ENCODE peak calls at places on chromosomes 3 and 15, in four cellular contexts. Y is neural progenitor cell, J is IMR-90, Q is SK-N-SH. M is an unnamed sample.

GRCh38 chr3:154421067-154421466 is 8.9 kb downstream of the GPR149 start:
- DNase-seq in Y (peak), J (no peak), Q (no peak), M (peak)

GRCh38 chr15:61295239-61295638 is 66.1 kb upstream of the RORA start:
- DNase-seq in Y (peak), J (no peak), Q (no peak), M (no peak)

GRCh38 chr15:89506026-89506686 is 9.8 kb upstream of the RHCG start:
- DNase-seq in Y (no peak), J (no peak), Q (no peak), M (no peak)

GRCh38 chr15:27665002-27665401 is 434.1 kb downstream of the OCA2 start:
- DNase-seq in Y (no peak), J (no peak), Q (no peak), M (no peak)

GRCh38 chr3:133330542-133330941 is 69.3 kb upstream of the BFSP2 start:
- DNase-seq in Y (no peak), J (no peak), Q (no peak), M (no peak)

GRCh38 chr3:107810195-107811071 is 280.4 kb downstream of the CD47 start:
- DNase-seq in Y (no peak), J (peak), Q (no peak), M (peak)

GRCh38 chr3:52982839-52983238 is 63.0 kb downstream of the SFMBT1 start:
- DNase-seq in Y (no peak), J (no peak), Q (no peak), M (peak)

GRCh38 chr3:9945358-9945757 is 6.8 kb downstream of the PRRT3 start:
- DNase-seq in Y (no peak), J (no peak), Q (no peak), M (no peak)

GRCh38 chr3:144771401-144771870 is 799.8 kb downstream of the DIPK2A start:
- DNase-seq in Y (no peak), J (no peak), Q (no peak), M (no peak)

GRCh38 chr3:135412475-135412874 is 553.1 kb upstream of the PPP2R3A start:
- DNase-seq in Y (peak), J (no peak), Q (no peak), M (no peak)

GRCh38 chr15:89419370-89419984 is 76.9 kb downstream of the RHCG start:
- DNase-seq in Y (peak), J (peak), Q (no peak), M (peak)

GRCh38 chr3:42490243-42490642 is 12.2 kb upstream of the VIPR1 start:
- DNase-seq in Y (no peak), J (no peak), Q (no peak), M (peak)

GRCh38 chr15:83206387-83206970 is 1.1 kb downstream of the HDGFL3 start:
- DNase-seq in Y (no peak), J (no peak), Q (no peak), M (peak)

GRCh38 chr3:29695201-29695904 is 414.5 kb downstream of the RBMS3 start:
- DNase-seq in Y (no peak), J (peak), Q (no peak), M (peak)

GRCh38 chr3:149618151-149619123 is 39.4 kb downstream of the WWTR1 start:
- DNase-seq in Y (no peak), J (no peak), Q (no peak), M (no peak)

GRCh38 chr3:161265916-161266571 is 44.9 kb downstream of the NMD3 start:
- DNase-seq in Y (no peak), J (peak), Q (no peak), M (peak)

GRCh38 chr15:32723171-32723948 is 5.6 kb downstream of the GREM1 start:
- DNase-seq in Y (no peak), J (no peak), Q (no peak), M (no peak)

GRCh38 chr3:105274536-105274935 is 92.2 kb upstream of the ALCAM start:
- DNase-seq in Y (no peak), J (no peak), Q (no peak), M (peak)
- H3K9ac ChIP-seq in Y (no peak), J (no peak), Q (peak), M (peak)

GRCh38 chr15:99434506-99435137 is 131.2 kb upstream of the MEF2A start:
- DNase-seq in Y (no peak), J (no peak), Q (no peak), M (no peak)
- H2AFZ ChIP-seq in Y (no peak), J (no peak), Q (no peak), M (peak)

GRCh38 chr15:31266712-31267111 is 59.9 kb upstream of the KLF13 start:
- DNase-seq in Y (peak), J (no peak), Q (no peak), M (no peak)

GRCh38 chr15:31265871-31266711 is 60.5 kb upstream of the KLF13 start:
- DNase-seq in Y (peak), J (no peak), Q (peak), M (no peak)

GRCh38 chr15:31268911-31269784 is 57.5 kb upstream of the KLF13 start:
- DNase-seq in Y (peak), J (no peak), Q (no peak), M (no peak)

GRCh38 chr15:31268108-31268501 is 58.5 kb upstream of the KLF13 start:
- DNase-seq in Y (no peak), J (no peak), Q (no peak), M (no peak)

GRCh38 chr15:31267161-31268107 is 59.2 kb upstream of the KLF13 start:
- DNase-seq in Y (peak), J (no peak), Q (no peak), M (no peak)
- H3K27ac ChIP-seq in Y (no peak), J (no peak), Q (no peak), M (no peak)

DNA sequence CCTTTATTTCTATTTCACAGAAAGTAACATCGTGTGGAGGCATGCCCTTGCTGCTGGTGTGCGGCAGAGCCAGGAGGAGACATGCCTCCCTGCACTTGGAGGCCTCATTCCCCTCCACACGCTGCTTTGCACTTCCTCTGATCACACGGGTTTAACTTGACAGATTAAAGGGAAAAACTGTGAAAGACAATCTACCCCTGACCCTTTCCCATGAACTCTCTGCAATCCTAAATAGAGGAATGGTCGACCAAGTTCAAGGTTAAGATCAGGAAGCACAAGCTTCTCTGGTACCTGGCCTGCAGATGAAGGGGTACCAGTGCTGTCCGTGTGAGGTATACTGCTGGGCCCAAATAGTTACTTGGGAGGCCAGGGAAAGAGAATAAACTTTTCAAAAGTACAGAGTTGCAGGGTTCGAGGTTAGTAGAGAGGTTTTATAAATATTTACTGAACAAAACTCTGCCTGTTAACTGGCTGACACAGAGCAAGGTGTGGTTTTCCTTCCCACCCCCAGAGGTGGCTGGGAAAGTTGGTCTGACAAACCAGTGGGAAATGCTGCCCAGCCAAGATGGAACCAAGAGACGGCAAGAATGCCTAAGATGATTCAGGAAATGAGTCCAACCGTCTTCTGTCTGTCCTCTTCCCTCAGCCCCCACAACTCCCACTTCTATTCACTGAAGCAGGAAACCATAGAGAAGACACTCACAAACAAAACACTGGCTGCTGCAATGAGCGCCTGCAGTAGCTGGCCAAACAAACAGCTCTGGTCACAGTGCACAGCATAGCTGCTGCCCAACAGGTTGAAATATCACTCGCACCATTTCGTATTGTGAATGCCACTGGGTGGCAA is 79.6 kb downstream of the IGF2BP2 start:
- DNase-seq in Y (no peak), J (peak), Q (no peak), M (peak)
- H3K9ac ChIP-seq in Y (no peak), J (peak), Q (peak), M (peak)

DNA sequence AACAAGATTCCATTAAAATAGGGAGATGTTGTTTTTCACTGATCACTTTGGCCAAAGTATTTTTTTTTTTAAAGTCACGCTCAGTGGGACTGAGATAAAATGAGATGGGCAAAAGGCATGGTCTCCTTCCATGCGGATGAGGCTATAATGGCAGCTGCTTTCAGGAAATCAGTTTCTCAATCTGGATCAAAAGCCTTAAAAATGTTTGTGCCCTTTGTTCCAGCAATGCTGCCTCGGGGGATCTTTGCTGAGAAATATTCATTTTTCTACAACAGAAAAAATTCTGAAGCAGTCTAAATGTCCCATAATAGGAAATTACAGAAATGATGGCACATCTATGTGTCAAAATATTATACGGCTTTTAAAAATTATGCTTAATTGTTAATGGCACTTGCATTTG is 97.2 kb downstream of the SMAD6 start:
- DNase-seq in Y (no peak), J (no peak), Q (no peak), M (no peak)
- H2AFZ ChIP-seq in Y (no peak), J (no peak), Q (peak), M (peak)

DNA sequence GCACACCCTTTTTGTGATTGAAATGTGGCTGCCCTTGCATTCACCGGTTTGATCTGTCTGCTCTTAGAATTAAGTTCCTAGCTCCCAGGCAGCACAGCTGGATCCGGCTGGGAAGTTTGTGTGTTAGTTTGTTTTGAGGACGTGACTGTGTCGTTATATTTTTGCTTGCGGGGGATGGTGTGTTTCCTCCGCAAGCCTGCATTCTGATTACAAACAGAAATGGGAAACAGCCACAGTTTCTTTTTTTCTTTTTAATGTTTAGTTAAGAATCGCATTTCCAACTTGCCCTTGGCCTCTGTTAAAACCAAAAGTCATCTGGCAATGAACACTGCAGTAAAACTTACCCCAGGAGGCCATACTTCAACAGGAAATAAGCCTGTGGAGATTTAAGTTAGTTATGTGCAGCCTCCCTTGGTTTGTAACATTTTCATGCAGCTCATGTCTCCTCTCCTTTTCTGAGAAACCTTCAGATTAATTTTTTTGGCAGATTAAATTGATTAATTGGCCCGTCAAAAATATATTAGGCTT is 890 bp downstream of the TMOD3 start:
- DNase-seq in Y (no peak), J (peak), Q (no peak), M (peak)
- H3K27ac ChIP-seq in Y (no peak), J (peak), Q (peak), M (peak)

DNA sequence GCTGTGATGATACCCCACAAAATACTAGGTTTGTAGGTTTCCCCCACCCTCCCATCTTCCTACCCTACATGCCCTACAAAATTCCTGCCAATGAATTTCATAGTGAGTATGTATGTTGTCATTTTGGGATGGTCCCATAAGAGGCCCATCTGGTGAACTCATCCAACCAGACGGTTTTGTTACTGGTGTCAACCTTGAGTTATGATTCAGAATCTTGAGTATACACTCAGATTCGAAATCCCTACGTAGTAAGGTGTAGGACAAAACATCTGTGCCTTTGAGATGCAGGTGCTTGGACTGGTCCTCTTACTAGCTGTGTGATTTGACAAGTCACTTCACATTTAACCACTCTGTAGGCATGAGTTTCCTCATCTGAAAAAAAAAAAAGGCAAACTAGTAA is 3.6 kb downstream of the SIAH2 start:
- DNase-seq in Y (no peak), J (no peak), Q (no peak), M (peak)
- H3K9ac ChIP-seq in Y (no peak), J (no peak), Q (no peak), M (no peak)